ENCODE peak calls at places on chromosome 7, in six cellular contexts. One of them, this sample, is unnamed.

GRCh38 chr7:21507627-21508343 is 35.1 kb upstream of the DNAH11 start:
- DNase-seq in stimulated activated CD4-positive, alpha-beta T cell treated with anti-CD3 and anti-CD28 coated beads, TNF-alpha, amount 100 ng/mL, for 4 hours: peak; percentile 8
- DNase-seq in H54: peak; percentile 18
- DNase-seq in cardiac muscle cell: peak; percentile 63
- DNase-seq in astrocyte of the spinal cord: peak; percentile 16
- DNase-seq in AML-193: peak; percentile 10
- DNase-seq in this sample: peak; percentile 84

GRCh38 chr7:143258830-143259229 is 4.4 kb upstream of the GSTK1 start:
- DNase-seq in stimulated activated CD4-positive, alpha-beta T cell treated with anti-CD3 and anti-CD28 coated beads, TNF-alpha, amount 100 ng/mL, for 4 hours: no peak
- DNase-seq in H54: no peak
- DNase-seq in cardiac muscle cell: no peak
- DNase-seq in astrocyte of the spinal cord: no peak
- DNase-seq in AML-193: no peak
- DNase-seq in this sample: no peak

GRCh38 chr7:30040938-30041337 is 12.7 kb downstream of the PLEKHA8 start:
- DNase-seq in stimulated activated CD4-positive, alpha-beta T cell treated with anti-CD3 and anti-CD28 coated beads, TNF-alpha, amount 100 ng/mL, for 4 hours: no peak
- DNase-seq in H54: no peak
- DNase-seq in cardiac muscle cell: no peak
- DNase-seq in astrocyte of the spinal cord: no peak
- DNase-seq in AML-193: no peak
- DNase-seq in this sample: no peak

GRCh38 chr7:30674876-30675275 is 7.4 kb downstream of the CRHR2 start:
- DNase-seq in stimulated activated CD4-positive, alpha-beta T cell treated with anti-CD3 and anti-CD28 coated beads, TNF-alpha, amount 100 ng/mL, for 4 hours: no peak
- DNase-seq in H54: no peak
- DNase-seq in cardiac muscle cell: no peak
- DNase-seq in astrocyte of the spinal cord: no peak
- DNase-seq in AML-193: no peak
- DNase-seq in this sample: no peak

GRCh38 chr7:81638216-81638615 is 131.6 kb downstream of the HGF start:
- DNase-seq in stimulated activated CD4-positive, alpha-beta T cell treated with anti-CD3 and anti-CD28 coated beads, TNF-alpha, amount 100 ng/mL, for 4 hours: no peak
- DNase-seq in H54: no peak
- DNase-seq in cardiac muscle cell: peak; percentile 85
- DNase-seq in astrocyte of the spinal cord: peak; percentile 82
- DNase-seq in AML-193: no peak
- DNase-seq in this sample: peak; percentile 72

GRCh38 chr7:82164813-82165212 is 278.8 kb downstream of the CACNA2D1 start:
- DNase-seq in stimulated activated CD4-positive, alpha-beta T cell treated with anti-CD3 and anti-CD28 coated beads, TNF-alpha, amount 100 ng/mL, for 4 hours: no peak
- DNase-seq in H54: no peak
- DNase-seq in cardiac muscle cell: peak; percentile 85
- DNase-seq in astrocyte of the spinal cord: peak; percentile 68
- DNase-seq in AML-193: peak; percentile 14
- DNase-seq in this sample: peak; percentile 59

GRCh38 chr7:116249969-116250553 is 39.7 kb downstream of the TES start:
- DNase-seq in stimulated activated CD4-positive, alpha-beta T cell treated with anti-CD3 and anti-CD28 coated beads, TNF-alpha, amount 100 ng/mL, for 4 hours: no peak
- DNase-seq in H54: no peak
- DNase-seq in cardiac muscle cell: peak; percentile 72
- DNase-seq in astrocyte of the spinal cord: peak; percentile 53
- DNase-seq in AML-193: peak; percentile 37
- DNase-seq in this sample: peak; percentile 88

GRCh38 chr7:76191783-76192240 is 9.9 kb upstream of the SRRM3 start:
- DNase-seq in stimulated activated CD4-positive, alpha-beta T cell treated with anti-CD3 and anti-CD28 coated beads, TNF-alpha, amount 100 ng/mL, for 4 hours: no peak
- DNase-seq in H54: peak; percentile 54
- DNase-seq in cardiac muscle cell: peak; percentile 55
- DNase-seq in astrocyte of the spinal cord: peak; percentile 22
- DNase-seq in AML-193: no peak
- DNase-seq in this sample: peak; percentile 93

GRCh38 chr7:1912472-1913289 is 242.6 kb downstream of the ELFN1 start:
- DNase-seq in stimulated activated CD4-positive, alpha-beta T cell treated with anti-CD3 and anti-CD28 coated beads, TNF-alpha, amount 100 ng/mL, for 4 hours: no peak
- DNase-seq in H54: peak; percentile 75
- DNase-seq in cardiac muscle cell: peak; percentile 90
- DNase-seq in astrocyte of the spinal cord: peak; percentile 91
- DNase-seq in AML-193: no peak
- DNase-seq in this sample: no peak

GRCh38 chr7:155584763-155585531 is 38.6 kb upstream of the CNPY1 start:
- DNase-seq in stimulated activated CD4-positive, alpha-beta T cell treated with anti-CD3 and anti-CD28 coated beads, TNF-alpha, amount 100 ng/mL, for 4 hours: no peak
- DNase-seq in H54: peak; percentile 29
- DNase-seq in cardiac muscle cell: peak; percentile 50
- DNase-seq in astrocyte of the spinal cord: no peak
- DNase-seq in AML-193: peak; percentile 8
- DNase-seq in this sample: no peak

This sample was measured in SK-MEL-5.